ENCODE peak calls at places on chromosome 17, in eight cellular contexts. One of them, this sample, is unnamed.

GRCh38 chr17:69978056-69978646 is 96.9 kb upstream of the KCNJ16 start:
- DNase-seq in cardiac septum: no peak
- DNase-seq in amygdala: no peak
- DNase-seq in thyroid gland: no peak
- DNase-seq in activated CD8-positive, alpha-beta memory T cell treated with anti-CD3 and anti-CD28 coated beads for 48 hours: no peak
- DNase-seq in stimulated activated CD4-positive, alpha-beta T cell treated with anti-CD3 and anti-CD28 coated beads, Interleukin-15, amount 100 ng/mL, for 24 hours: no peak
- DNase-seq in HepG2: no peak
- DNase-seq in choroid plexus epithelial cell: peak
- DNase-seq in this sample: no peak

GRCh38 chr17:48510761-48511604 is 19.8 kb downstream of the HOXB1 start:
- DNase-seq in cardiac septum: no peak
- DNase-seq in amygdala: no peak
- DNase-seq in thyroid gland: no peak
- DNase-seq in activated CD8-positive, alpha-beta memory T cell treated with anti-CD3 and anti-CD28 coated beads for 48 hours: no peak
- DNase-seq in stimulated activated CD4-positive, alpha-beta T cell treated with anti-CD3 and anti-CD28 coated beads, Interleukin-15, amount 100 ng/mL, for 24 hours: peak
- DNase-seq in HepG2: no peak
- DNase-seq in choroid plexus epithelial cell: no peak
- DNase-seq in this sample: no peak

GRCh38 chr17:59756236-59756818 is 48.9 kb downstream of the VMP1 start:
- DNase-seq in cardiac septum: no peak
- DNase-seq in amygdala: no peak
- DNase-seq in thyroid gland: no peak
- DNase-seq in activated CD8-positive, alpha-beta memory T cell treated with anti-CD3 and anti-CD28 coated beads for 48 hours: no peak
- DNase-seq in stimulated activated CD4-positive, alpha-beta T cell treated with anti-CD3 and anti-CD28 coated beads, Interleukin-15, amount 100 ng/mL, for 24 hours: no peak
- DNase-seq in HepG2: peak
- DNase-seq in choroid plexus epithelial cell: peak
- DNase-seq in this sample: no peak

GRCh38 chr17:28551421-28552186 is 820 bp downstream of the UNC119 start:
- DNase-seq in cardiac septum: no peak
- DNase-seq in amygdala: no peak
- DNase-seq in thyroid gland: no peak
- DNase-seq in activated CD8-positive, alpha-beta memory T cell treated with anti-CD3 and anti-CD28 coated beads for 48 hours: no peak
- DNase-seq in stimulated activated CD4-positive, alpha-beta T cell treated with anti-CD3 and anti-CD28 coated beads, Interleukin-15, amount 100 ng/mL, for 24 hours: no peak
- DNase-seq in HepG2: no peak
- DNase-seq in choroid plexus epithelial cell: peak
- DNase-seq in this sample: no peak

GRCh38 chr17:78356163-78356713 is 3.6 kb downstream of the SOCS3 start:
- DNase-seq in cardiac septum: no peak
- DNase-seq in amygdala: no peak
- DNase-seq in thyroid gland: no peak
- DNase-seq in activated CD8-positive, alpha-beta memory T cell treated with anti-CD3 and anti-CD28 coated beads for 48 hours: peak
- DNase-seq in stimulated activated CD4-positive, alpha-beta T cell treated with anti-CD3 and anti-CD28 coated beads, Interleukin-15, amount 100 ng/mL, for 24 hours: peak
- DNase-seq in HepG2: no peak
- DNase-seq in choroid plexus epithelial cell: peak
- DNase-seq in this sample: peak

GRCh38 chr17:39156491-39156890 is 5.1 kb upstream of the PLXDC1 start:
- DNase-seq in cardiac septum: no peak
- DNase-seq in amygdala: no peak
- DNase-seq in thyroid gland: no peak
- DNase-seq in activated CD8-positive, alpha-beta memory T cell treated with anti-CD3 and anti-CD28 coated beads for 48 hours: no peak
- DNase-seq in stimulated activated CD4-positive, alpha-beta T cell treated with anti-CD3 and anti-CD28 coated beads, Interleukin-15, amount 100 ng/mL, for 24 hours: no peak
- DNase-seq in HepG2: no peak
- DNase-seq in choroid plexus epithelial cell: peak
- DNase-seq in this sample: no peak

GRCh38 chr17:269616-270514 is 82.7 kb downstream of the RPH3AL start:
- DNase-seq in cardiac septum: peak
- DNase-seq in amygdala: no peak
- DNase-seq in thyroid gland: no peak
- DNase-seq in activated CD8-positive, alpha-beta memory T cell treated with anti-CD3 and anti-CD28 coated beads for 48 hours: no peak
- DNase-seq in stimulated activated CD4-positive, alpha-beta T cell treated with anti-CD3 and anti-CD28 coated beads, Interleukin-15, amount 100 ng/mL, for 24 hours: no peak
- DNase-seq in HepG2: no peak
- DNase-seq in choroid plexus epithelial cell: no peak
- DNase-seq in this sample: no peak

GRCh38 chr17:50212121-50212843 is 10.9 kb upstream of the COL1A1 start:
- DNase-seq in cardiac septum: no peak
- DNase-seq in amygdala: no peak
- DNase-seq in thyroid gland: no peak
- DNase-seq in activated CD8-positive, alpha-beta memory T cell treated with anti-CD3 and anti-CD28 coated beads for 48 hours: no peak
- DNase-seq in stimulated activated CD4-positive, alpha-beta T cell treated with anti-CD3 and anti-CD28 coated beads, Interleukin-15, amount 100 ng/mL, for 24 hours: no peak
- DNase-seq in HepG2: no peak
- DNase-seq in choroid plexus epithelial cell: peak
- DNase-seq in this sample: peak

GRCh38 chr17:78016852-78017251 is 58.3 kb downstream of the TNRC6C start:
- DNase-seq in cardiac septum: no peak
- DNase-seq in amygdala: no peak
- DNase-seq in thyroid gland: no peak
- DNase-seq in activated CD8-positive, alpha-beta memory T cell treated with anti-CD3 and anti-CD28 coated beads for 48 hours: no peak
- DNase-seq in stimulated activated CD4-positive, alpha-beta T cell treated with anti-CD3 and anti-CD28 coated beads, Interleukin-15, amount 100 ng/mL, for 24 hours: no peak
- DNase-seq in HepG2: no peak
- DNase-seq in choroid plexus epithelial cell: no peak
- DNase-seq in this sample: no peak

GRCh38 chr17:35218901-35219300 is 24.0 kb upstream of the SLFN5 start:
- DNase-seq in cardiac septum: no peak
- DNase-seq in amygdala: no peak
- DNase-seq in thyroid gland: no peak
- DNase-seq in activated CD8-positive, alpha-beta memory T cell treated with anti-CD3 and anti-CD28 coated beads for 48 hours: no peak
- DNase-seq in stimulated activated CD4-positive, alpha-beta T cell treated with anti-CD3 and anti-CD28 coated beads, Interleukin-15, amount 100 ng/mL, for 24 hours: no peak
- DNase-seq in HepG2: no peak
- DNase-seq in choroid plexus epithelial cell: no peak
- DNase-seq in this sample: no peak

GRCh38 chr17:57751971-57752905 is 7.1 kb upstream of the CCDC182 start:
- DNase-seq in cardiac septum: no peak
- DNase-seq in amygdala: no peak
- DNase-seq in thyroid gland: no peak
- DNase-seq in activated CD8-positive, alpha-beta memory T cell treated with anti-CD3 and anti-CD28 coated beads for 48 hours: no peak
- DNase-seq in stimulated activated CD4-positive, alpha-beta T cell treated with anti-CD3 and anti-CD28 coated beads, Interleukin-15, amount 100 ng/mL, for 24 hours: no peak
- DNase-seq in HepG2: no peak
- DNase-seq in choroid plexus epithelial cell: no peak
- DNase-seq in this sample: no peak

GRCh38 chr17:8632087-8632486 is 1.6 kb upstream of the MYH10 start:
- DNase-seq in cardiac septum: no peak
- DNase-seq in amygdala: no peak
- DNase-seq in thyroid gland: peak
- DNase-seq in activated CD8-positive, alpha-beta memory T cell treated with anti-CD3 and anti-CD28 coated beads for 48 hours: no peak
- DNase-seq in stimulated activated CD4-positive, alpha-beta T cell treated with anti-CD3 and anti-CD28 coated beads, Interleukin-15, amount 100 ng/mL, for 24 hours: no peak
- DNase-seq in HepG2: peak
- DNase-seq in choroid plexus epithelial cell: no peak
- DNase-seq in this sample: no peak

GRCh38 chr17:82793974-82794620 is 42.2 kb downstream of the TBCD start:
- DNase-seq in cardiac septum: no peak
- DNase-seq in amygdala: no peak
- DNase-seq in thyroid gland: no peak
- DNase-seq in activated CD8-positive, alpha-beta memory T cell treated with anti-CD3 and anti-CD28 coated beads for 48 hours: no peak
- DNase-seq in stimulated activated CD4-positive, alpha-beta T cell treated with anti-CD3 and anti-CD28 coated beads, Interleukin-15, amount 100 ng/mL, for 24 hours: no peak
- DNase-seq in HepG2: no peak
- DNase-seq in choroid plexus epithelial cell: no peak
- DNase-seq in this sample: no peak

GRCh38 chr17:58020401-58020800 is 13.4 kb upstream of the SRSF1 start:
- DNase-seq in cardiac septum: no peak
- DNase-seq in amygdala: no peak
- DNase-seq in thyroid gland: no peak
- DNase-seq in activated CD8-positive, alpha-beta memory T cell treated with anti-CD3 and anti-CD28 coated beads for 48 hours: no peak
- DNase-seq in stimulated activated CD4-positive, alpha-beta T cell treated with anti-CD3 and anti-CD28 coated beads, Interleukin-15, amount 100 ng/mL, for 24 hours: no peak
- DNase-seq in HepG2: no peak
- DNase-seq in choroid plexus epithelial cell: no peak
- DNase-seq in this sample: no peak

GRCh38 chr17:29376667-29377268 is 13.4 kb upstream of the TAOK1 start:
- DNase-seq in cardiac septum: no peak
- DNase-seq in amygdala: peak
- DNase-seq in thyroid gland: no peak
- DNase-seq in activated CD8-positive, alpha-beta memory T cell treated with anti-CD3 and anti-CD28 coated beads for 48 hours: no peak
- DNase-seq in stimulated activated CD4-positive, alpha-beta T cell treated with anti-CD3 and anti-CD28 coated beads, Interleukin-15, amount 100 ng/mL, for 24 hours: no peak
- DNase-seq in HepG2: no peak
- DNase-seq in choroid plexus epithelial cell: peak
- DNase-seq in this sample: peak

GRCh38 chr17:77728022-77728671 is 230.4 kb upstream of the TNRC6C start:
- DNase-seq in cardiac septum: no peak
- DNase-seq in amygdala: no peak
- DNase-seq in thyroid gland: no peak
- DNase-seq in activated CD8-positive, alpha-beta memory T cell treated with anti-CD3 and anti-CD28 coated beads for 48 hours: no peak
- DNase-seq in stimulated activated CD4-positive, alpha-beta T cell treated with anti-CD3 and anti-CD28 coated beads, Interleukin-15, amount 100 ng/mL, for 24 hours: no peak
- DNase-seq in HepG2: peak
- DNase-seq in choroid plexus epithelial cell: peak
- DNase-seq in this sample: peak

GRCh38 chr17:76772842-76773521 is 35.1 kb downstream of the MFSD11 start:
- DNase-seq in cardiac septum: no peak
- DNase-seq in amygdala: no peak
- DNase-seq in thyroid gland: no peak
- DNase-seq in activated CD8-positive, alpha-beta memory T cell treated with anti-CD3 and anti-CD28 coated beads for 48 hours: peak
- DNase-seq in stimulated activated CD4-positive, alpha-beta T cell treated with anti-CD3 and anti-CD28 coated beads, Interleukin-15, amount 100 ng/mL, for 24 hours: peak
- DNase-seq in HepG2: peak
- DNase-seq in choroid plexus epithelial cell: peak
- DNase-seq in this sample: no peak

GRCh38 chr17:6668219-6668618 is 16.7 kb downstream of the C17orf100 start:
- DNase-seq in cardiac septum: no peak
- DNase-seq in amygdala: no peak
- DNase-seq in thyroid gland: no peak
- DNase-seq in activated CD8-positive, alpha-beta memory T cell treated with anti-CD3 and anti-CD28 coated beads for 48 hours: no peak
- DNase-seq in stimulated activated CD4-positive, alpha-beta T cell treated with anti-CD3 and anti-CD28 coated beads, Interleukin-15, amount 100 ng/mL, for 24 hours: no peak
- DNase-seq in HepG2: no peak
- DNase-seq in choroid plexus epithelial cell: no peak
- DNase-seq in this sample: no peak